ENCODE peak calls at places on chromosome 14, in four cellular contexts. T, V, Q and N are unnamed samples.

GRCh38 chr14:23483216-23483854 is 13.8 kb downstream of the NGDN start:
- DNase-seq in T (no peak), V (no peak), Q (no peak), N (no peak)

GRCh38 chr14:65332141-65332871 is 80.2 kb upstream of the FUT8 start:
- DNase-seq in T (no peak), V (no peak), Q (no peak), N (no peak)

GRCh38 chr14:97267509-97267908 is 470.3 kb downstream of the VRK1 start:
- DNase-seq in T (no peak), V (no peak), Q (no peak), N (no peak)

GRCh38 chr14:68506021-68506644 is 286.7 kb downstream of the ZFP36L1 start:
- DNase-seq in T (peak), V (no peak), Q (no peak), N (no peak)

GRCh38 chr14:22475381-22475780 is 113.6 kb downstream of the DAD1 start:
- DNase-seq in T (no peak), V (no peak), Q (no peak), N (no peak)

GRCh38 chr14:36654185-36655053 is 7.2 kb upstream of the PAX9 start:
- DNase-seq in T (no peak), V (no peak), Q (no peak), N (no peak)

GRCh38 chr14:24139272-24139934 is 2.0 kb downstream of the EMC9 start:
- DNase-seq in T (no peak), V (no peak), Q (no peak), N (no peak)

GRCh38 chr14:51203881-51204280 is 36.2 kb upstream of the TMX1 start:
- DNase-seq in T (no peak), V (no peak), Q (no peak), N (no peak)

GRCh38 chr14:25090716-25091454 is 40.9 kb upstream of the STXBP6 start:
- DNase-seq in T (no peak), V (peak), Q (no peak), N (no peak)

DNA sequence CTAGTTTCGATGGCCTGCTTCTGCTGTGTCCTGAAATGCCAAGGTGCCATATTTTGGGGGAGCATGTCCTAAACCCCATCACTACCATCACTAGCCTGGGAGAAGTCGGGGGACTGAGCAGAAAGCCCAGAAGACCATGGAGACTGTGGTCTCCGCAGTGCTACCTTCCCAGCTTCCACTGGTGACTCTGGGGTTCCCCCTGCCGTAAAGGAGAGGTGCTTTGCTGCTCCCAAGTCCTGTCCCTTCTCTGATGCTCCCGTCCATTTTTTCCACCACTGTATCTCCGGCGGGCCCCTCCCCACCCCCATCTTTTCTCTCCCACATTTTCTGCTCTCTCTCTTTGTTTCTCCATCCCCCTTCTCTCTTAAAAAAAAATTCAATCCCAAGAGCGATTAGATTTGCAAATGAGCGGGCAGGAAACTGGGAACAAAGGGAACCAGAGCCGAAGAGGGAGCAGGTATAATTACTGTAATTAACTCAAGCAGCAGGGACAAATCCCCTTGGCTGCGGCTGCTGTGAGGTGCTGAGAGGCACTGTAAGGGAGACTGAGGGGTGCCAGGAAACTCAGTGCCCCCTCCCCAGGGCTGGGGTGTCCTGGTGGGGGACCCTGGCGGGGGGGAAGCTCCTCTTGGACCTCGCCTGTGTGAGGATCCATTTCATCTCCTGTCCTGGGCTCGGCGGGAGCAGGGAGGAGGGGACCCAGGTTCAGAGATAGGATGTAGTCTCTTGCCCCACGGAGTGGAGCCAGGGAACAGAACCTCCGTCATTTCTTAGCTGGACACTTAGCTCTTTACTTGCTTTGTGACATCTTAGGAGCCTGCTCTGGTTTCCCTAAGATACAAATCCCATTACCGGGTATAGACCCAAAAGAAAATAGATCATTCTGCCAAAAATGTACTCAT is 140.5 kb upstream of the NRXN3 start:
- DNase-seq in T (no peak), V (no peak), Q (no peak), N (no peak)
- TF ChIP-seq CTCF in T (no peak), V (no peak), Q (no peak), N (no peak)

GRCh38 chr14:105847400-105847799 is 321.0 kb downstream of the TMEM121 start:
- DNase-seq in T (no peak), V (no peak), Q (no peak), N (no peak)

GRCh38 chr14:105844047-105844630 is 317.8 kb downstream of the TMEM121 start:
- DNase-seq in T (peak), V (no peak), Q (no peak), N (no peak)

GRCh38 chr14:105844810-105845724 is 318.7 kb downstream of the TMEM121 start:
- DNase-seq in T (peak), V (no peak), Q (no peak), N (no peak)

GRCh38 chr14:105846312-105846711 is 319.9 kb downstream of the TMEM121 start:
- DNase-seq in T (peak), V (no peak), Q (no peak), N (no peak)

DNA sequence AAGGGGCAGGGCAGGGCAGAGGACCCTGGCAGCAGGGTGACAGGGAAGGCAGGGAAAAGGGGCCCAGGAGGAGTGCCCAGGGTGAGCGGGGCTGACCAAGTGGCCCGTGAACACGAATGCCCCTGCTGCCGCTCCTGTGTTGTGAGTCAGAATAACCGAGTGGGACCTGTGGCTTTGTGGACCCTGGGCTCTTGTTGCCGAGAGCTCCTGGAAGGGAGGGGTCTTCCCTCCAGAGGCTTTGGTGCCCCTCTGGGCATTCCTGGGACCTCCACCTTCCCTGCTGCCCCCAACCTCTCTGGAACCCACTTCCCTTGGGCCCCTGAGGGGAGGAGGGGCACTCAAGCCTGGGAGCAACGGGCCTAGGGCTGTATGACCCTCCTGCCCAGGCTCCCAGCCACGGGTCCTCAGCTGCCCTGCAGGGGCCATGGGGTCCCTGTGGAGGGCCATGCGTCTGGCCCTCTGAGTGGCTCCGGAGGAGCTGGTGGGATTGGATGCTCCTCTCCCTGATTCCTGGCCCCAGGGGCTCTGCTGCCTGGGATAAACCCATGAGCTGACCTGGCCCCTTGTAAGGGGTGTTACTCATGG is 319.4 kb downstream of the TMEM121 start:
- DNase-seq in T (no peak), V (no peak), Q (peak), N (no peak)
- TF ChIP-seq POLR2A in T (no peak), V (no peak), Q (no peak), N (no peak)

GRCh38 chr14:88737245-88737644 is 55.5 kb downstream of the EML5 start:
- DNase-seq in T (no peak), V (no peak), Q (no peak), N (no peak)
- TF ChIP-seq CTCF in T (no peak), V (no peak), Q (no peak), N (no peak)

GRCh38 chr14:94936411-94936892 is 166.5 kb upstream of the GSC start:
- DNase-seq in T (peak), V (peak), Q (no peak), N (no peak)
- TF ChIP-seq POLR2A in T (no peak), V (no peak), Q (no peak), N (no peak)

GRCh38 chr14:38252066-38252710 is 3.7 kb downstream of the CLEC14A start:
- DNase-seq in T (no peak), V (no peak), Q (no peak), N (no peak)

GRCh38 chr14:38243696-38244250 is 12.1 kb downstream of the CLEC14A start:
- DNase-seq in T (no peak), V (no peak), Q (no peak), N (no peak)

GRCh38 chr14:38250316-38250715 is 5.6 kb downstream of the CLEC14A start:
- DNase-seq in T (no peak), V (no peak), Q (no peak), N (no peak)

GRCh38 chr14:38248629-38249028 is 7.3 kb downstream of the CLEC14A start:
- DNase-seq in T (no peak), V (no peak), Q (no peak), N (no peak)
- TF ChIP-seq CTCF in T (no peak), V (no peak), Q (no peak), N (no peak)

GRCh38 chr14:67409461-67409860 is 2.5 kb downstream of the PLEK2 start:
- DNase-seq in T (no peak), V (no peak), Q (no peak), N (no peak)

GRCh38 chr14:67410313-67410712 is 1.7 kb downstream of the PLEK2 start:
- DNase-seq in T (no peak), V (peak), Q (no peak), N (no peak)

GRCh38 chr14:67411375-67411774 is 590 bp downstream of the PLEK2 start:
- DNase-seq in T (no peak), V (no peak), Q (no peak), N (no peak)

GRCh38 chr14:67413806-67414769 is 2.1 kb upstream of the PLEK2 start:
- DNase-seq in T (no peak), V (no peak), Q (no peak), N (no peak)

DNA sequence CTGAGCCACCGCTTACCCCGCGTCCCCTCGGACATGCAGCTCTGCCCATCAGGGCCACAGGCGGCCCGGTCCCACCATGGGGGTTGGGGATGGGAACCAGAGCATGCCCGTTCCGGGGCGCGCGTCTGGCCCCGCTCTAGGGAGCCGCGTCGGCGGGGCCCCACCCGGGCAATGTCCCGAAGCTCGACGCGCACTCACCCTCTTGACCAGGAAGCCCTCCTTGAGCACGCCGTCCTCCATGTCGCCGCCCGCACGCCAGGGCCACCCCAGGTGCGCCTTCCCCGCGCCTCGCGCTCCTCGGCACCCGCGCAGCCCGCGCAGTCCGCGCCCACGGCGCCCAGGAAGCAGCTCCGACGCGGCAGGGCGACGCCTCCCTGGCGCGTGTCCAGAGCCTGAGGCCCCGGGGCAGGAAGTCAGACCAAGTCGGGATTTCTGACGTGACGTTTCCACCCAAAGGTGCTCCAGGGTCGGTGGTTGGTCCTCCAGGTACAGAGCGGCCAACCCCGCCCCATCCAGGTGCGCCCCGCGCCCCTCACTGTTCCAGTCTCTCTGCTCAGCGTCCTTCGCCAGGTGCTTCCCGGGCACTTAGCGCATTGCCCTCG is at the start of gene PLEK2:
- DNase-seq in T (peak), V (peak), Q (no peak), N (no peak)
- TF ChIP-seq POLR2A in T (no peak), V (peak), Q (no peak), N (no peak)

GRCh38 chr14:85856430-85856829 is 326.5 kb downstream of the FLRT2 start:
- DNase-seq in T (no peak), V (no peak), Q (no peak), N (no peak)
- TF ChIP-seq CTCF in T (no peak), V (no peak), Q (no peak), N (no peak)

GRCh38 chr14:103925316-103925715 is 2.9 kb upstream of the TDRD9 start:
- DNase-seq in T (no peak), V (no peak), Q (no peak), N (no peak)

GRCh38 chr14:103915616-103916015 is 12.6 kb upstream of the TDRD9 start:
- DNase-seq in T (no peak), V (no peak), Q (no peak), N (no peak)

GRCh38 chr14:103916636-103917262 is 11.5 kb upstream of the TDRD9 start:
- DNase-seq in T (no peak), V (no peak), Q (no peak), N (no peak)

GRCh38 chr14:103923863-103924262 is 4.4 kb upstream of the TDRD9 start:
- DNase-seq in T (no peak), V (no peak), Q (no peak), N (no peak)

GRCh38 chr14:103920981-103921854 is 7.0 kb upstream of the TDRD9 start:
- DNase-seq in T (peak), V (peak), Q (no peak), N (peak)
- TF ChIP-seq POLR2A in T (peak), V (peak), Q (no peak), N (no peak)

GRCh38 chr14:93114068-93114710 is 1.5 kb downstream of the ITPK1 start:
- DNase-seq in T (no peak), V (no peak), Q (no peak), N (no peak)

GRCh38 chr14:93116676-93117200 is 1.0 kb upstream of the ITPK1 start:
- DNase-seq in T (no peak), V (no peak), Q (no peak), N (no peak)

GRCh38 chr14:93115920-93116675 is at the start of gene ITPK1:
- DNase-seq in T (no peak), V (peak), Q (no peak), N (no peak)

GRCh38 chr14:93114713-93115068 is 1.0 kb downstream of the ITPK1 start:
- DNase-seq in T (no peak), V (peak), Q (no peak), N (no peak)

DNA sequence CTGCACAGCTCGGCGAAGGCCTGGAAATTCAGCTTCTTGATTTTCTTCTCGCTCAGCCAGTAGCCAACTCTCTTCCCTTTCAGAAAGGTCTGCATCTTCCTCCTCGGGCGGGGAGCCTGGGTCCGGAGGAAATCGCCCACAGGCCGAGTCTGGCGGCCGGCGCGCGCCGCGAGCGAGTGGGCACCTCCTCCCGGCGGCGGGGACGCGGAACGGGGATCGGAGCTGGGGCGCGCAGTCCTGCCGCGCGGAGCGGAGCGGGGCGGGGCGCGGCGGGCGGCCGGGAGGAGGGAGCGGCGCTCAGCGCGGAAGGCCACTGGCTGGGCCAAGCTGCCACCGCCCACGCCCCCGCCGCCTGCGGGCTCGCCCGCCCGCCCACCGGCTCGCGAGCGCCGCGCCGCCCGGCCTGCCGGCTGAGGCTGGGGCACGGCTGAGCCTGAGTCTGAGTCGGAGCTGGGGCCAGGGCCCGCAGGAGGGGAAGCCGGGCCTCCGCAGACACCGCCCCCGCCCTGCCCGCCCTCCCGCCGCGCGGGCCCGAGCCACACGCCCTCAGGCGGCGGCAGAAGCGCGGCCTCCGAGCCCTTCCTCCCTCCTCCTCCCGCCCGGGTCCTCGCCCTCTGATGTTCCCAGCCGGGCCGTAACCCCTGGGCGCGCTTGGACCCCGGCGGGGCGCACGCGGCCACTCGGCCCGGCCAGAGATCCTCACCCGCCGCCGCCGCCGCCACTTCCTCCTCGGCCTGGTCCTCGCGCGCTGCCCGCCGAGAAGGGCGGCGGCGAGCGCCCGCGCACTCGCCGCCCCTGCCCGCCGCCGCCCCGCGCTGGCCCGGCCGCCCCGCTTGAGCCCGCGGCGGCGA is 431 bp downstream of the ITPK1 start:
- DNase-seq in T (peak), V (peak), Q (no peak), N (peak)
- TF ChIP-seq CTCF in T (no peak), V (no peak), Q (no peak), N (no peak)

DNA sequence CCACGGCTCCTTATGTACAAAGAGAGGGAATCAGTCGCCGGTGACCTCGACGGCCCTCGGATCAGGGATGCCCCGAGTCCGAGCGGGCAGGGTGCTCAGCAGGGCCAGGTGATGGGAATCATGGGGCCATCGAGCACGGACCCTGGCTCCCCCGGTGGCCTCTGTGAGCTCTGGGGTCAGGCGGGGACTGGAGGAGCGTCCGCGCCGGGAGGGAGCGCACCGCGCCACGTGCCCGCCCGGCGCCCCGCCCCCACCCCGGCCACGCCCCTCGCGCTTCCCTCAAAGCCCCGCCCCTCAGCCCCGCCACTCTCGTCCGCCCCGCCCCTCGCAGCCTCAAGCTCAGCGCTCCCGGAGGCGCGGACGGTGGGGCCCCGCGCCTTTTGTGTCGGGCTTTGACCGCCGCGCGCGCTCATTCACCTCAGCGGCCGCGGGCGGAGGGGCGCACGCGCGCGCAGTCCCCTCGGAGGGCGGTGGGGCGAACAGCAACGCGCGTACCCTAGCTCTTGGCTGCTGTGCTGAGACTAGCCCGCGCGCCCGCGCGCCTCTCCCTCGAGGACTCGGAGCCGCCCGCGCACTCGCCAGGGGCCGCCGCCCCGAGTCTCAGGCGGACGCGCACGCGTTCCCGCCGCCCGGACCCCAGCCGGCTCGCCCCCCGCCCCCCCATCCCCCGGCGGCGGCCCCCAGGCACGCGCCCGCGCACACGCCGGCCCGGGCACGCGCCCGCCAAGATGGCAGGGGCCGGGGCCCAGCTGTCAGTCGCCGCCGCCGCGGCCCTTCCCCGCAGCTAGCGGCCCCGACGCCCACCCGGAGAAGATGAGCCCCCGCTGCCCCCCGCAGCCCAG is 93.9 kb upstream of the EVL start:
- DNase-seq in T (peak), V (peak), Q (no peak), N (no peak)
- TF ChIP-seq POLR2A in T (no peak), V (no peak), Q (no peak), N (no peak)